ENCODE peak calls at places on chromosome 17, in four cellular contexts. M, O, R and Y are unnamed samples.

GRCh38 chr17:70678889-70679288 is 509.6 kb downstream of the KCNJ2 start:
- DNase-seq in R (no peak), M (no peak), O (no peak), Y (no peak)

GRCh38 chr17:80892900-80893603 is 98.6 kb upstream of the CHMP6 start:
- DNase-seq in R (no peak), O (no peak), M (peak; percentile 87), Y (no peak)

GRCh38 chr17:73802314-73802713 is 158.1 kb upstream of the SDK2 start:
- DNase-seq in R (no peak), O (no peak), M (no peak), Y (no peak)

GRCh38 chr17:68398731-68399637 is 58.3 kb downstream of the WIPI1 start:
- DNase-seq in M (peak; percentile 68), O (peak; percentile 72), R (peak; percentile 92), Y (peak; percentile 84)

GRCh38 chr17:63978266-63979200 is 5.8 kb upstream of the SCN4A start:
- DNase-seq in O (no peak), M (no peak), R (no peak), Y (no peak)

GRCh38 chr17:30947796-30948195 is 23.0 kb upstream of the RNF135 start:
- DNase-seq in M (no peak), R (no peak), O (no peak), Y (peak; percentile 51)

GRCh38 chr17:50693041-50693682 is 14.6 kb downstream of the ANKRD40 start:
- DNase-seq in R (no peak), O (peak; percentile 27), M (no peak), Y (peak; percentile 93)

GRCh38 chr17:15232517-15232915 is 32.6 kb downstream of the PMP22 start:
- DNase-seq in R (no peak), M (no peak), O (no peak), Y (no peak)

GRCh38 chr17:57457188-57457587 is 200.9 kb downstream of the MSI2 start:
- DNase-seq in M (no peak), R (no peak), O (no peak), Y (no peak)

GRCh38 chr17:65183736-65184135 is 46.6 kb downstream of the RGS9 start:
- DNase-seq in M (peak; percentile 60), R (no peak), O (no peak), Y (no peak)

GRCh38 chr17:29706045-29706431 is 83.3 kb upstream of the CORO6 start:
- DNase-seq in O (no peak), R (no peak), M (no peak), Y (no peak)
- H3K4me3 ChIP-seq in O (no peak overlapping the region), R (peak overlapping the region; percentile 44), M (no peak overlapping the region), Y (no peak overlapping the region)

DNA sequence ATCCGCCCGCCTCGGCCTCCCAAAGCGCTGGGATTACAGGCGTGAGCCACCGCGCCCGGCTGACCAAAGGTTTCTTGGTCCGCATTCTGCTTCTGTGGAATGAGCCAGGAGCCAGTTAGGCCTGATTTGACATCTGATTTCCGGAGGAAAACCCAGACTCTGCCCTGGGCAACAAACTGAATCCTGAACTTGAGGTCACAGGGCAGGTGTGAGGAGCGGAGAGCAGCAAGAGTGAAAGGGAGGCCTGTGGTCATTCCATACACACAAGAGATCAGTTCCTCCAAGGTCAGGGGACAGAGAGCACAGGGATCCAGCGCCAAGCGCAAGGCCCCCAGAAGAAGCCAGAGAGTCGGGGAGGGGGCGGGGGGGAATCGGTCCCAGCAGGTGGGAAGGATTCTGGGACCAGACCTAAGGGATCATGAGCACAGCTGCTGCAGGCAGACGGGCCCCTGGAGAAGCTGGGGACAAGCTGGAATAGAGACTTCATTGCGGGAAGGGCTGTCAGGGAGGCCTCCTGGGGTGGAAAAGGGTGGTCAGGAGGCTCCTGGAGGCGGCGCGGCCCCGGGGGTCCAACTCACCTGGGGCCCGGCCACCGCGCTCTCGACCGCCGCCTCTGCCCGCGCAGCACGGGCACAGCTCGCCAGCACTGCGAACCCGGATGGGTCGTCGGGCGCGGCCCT is 436 bp downstream of the SHPK start:
- DNase-seq in M (peak; percentile 64), O (no peak), R (no peak), Y (peak; percentile 56)
- TF ChIP-seq CTCF in M (no peak), O (no peak), R (peak; percentile 17), Y (no peak)

DNA sequence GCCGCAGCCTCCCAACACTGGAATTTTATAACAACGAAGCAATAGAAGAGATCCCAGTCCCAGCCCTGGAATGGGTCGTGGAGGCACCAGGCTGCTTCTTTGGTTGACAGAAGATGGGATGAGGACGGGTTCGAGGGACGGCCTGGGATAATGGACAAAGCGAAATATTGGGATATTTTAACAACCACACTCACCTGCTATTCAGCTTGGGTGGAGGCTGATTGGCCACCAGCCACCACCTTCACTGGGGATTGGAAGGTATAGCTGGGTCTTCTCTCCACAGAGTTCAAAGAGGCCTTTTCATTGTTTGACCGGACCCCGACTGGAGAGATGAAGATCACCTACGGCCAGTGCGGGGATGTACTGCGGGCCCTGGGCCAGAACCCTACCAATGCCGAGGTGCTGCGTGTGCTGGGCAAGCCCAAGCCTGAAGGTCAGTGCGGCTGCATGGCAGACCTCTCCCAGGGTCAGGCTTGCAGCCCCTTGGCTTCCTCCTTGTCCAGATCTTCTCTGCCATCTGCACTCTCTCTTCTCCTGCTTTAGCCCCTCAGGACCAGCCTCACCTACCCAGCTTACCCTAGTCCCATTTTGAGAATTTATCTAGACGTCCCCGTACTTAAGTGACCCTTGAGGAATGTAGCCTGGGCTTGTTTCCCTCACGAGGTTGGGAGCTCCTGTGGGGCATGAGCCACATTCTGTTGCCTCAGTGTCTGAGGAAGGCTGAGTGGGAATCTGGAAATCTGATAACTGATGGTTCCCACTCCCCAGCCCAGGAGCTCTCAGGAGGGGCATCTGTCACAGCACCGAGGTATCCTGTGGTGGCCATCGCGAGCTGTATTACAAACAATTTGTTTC is 10.7 kb downstream of the MYL4 start:
- DNase-seq in M (no peak), O (no peak), R (no peak), Y (no peak)
- H3K4me1 ChIP-seq in M (peaks cover 19% of the 10 kb centered on the region), O (peaks cover 18% of the 10 kb centered on the region), R (peaks cover 26% of the 10 kb centered on the region), Y (peaks cover 15% of the 10 kb centered on the region)

DNA sequence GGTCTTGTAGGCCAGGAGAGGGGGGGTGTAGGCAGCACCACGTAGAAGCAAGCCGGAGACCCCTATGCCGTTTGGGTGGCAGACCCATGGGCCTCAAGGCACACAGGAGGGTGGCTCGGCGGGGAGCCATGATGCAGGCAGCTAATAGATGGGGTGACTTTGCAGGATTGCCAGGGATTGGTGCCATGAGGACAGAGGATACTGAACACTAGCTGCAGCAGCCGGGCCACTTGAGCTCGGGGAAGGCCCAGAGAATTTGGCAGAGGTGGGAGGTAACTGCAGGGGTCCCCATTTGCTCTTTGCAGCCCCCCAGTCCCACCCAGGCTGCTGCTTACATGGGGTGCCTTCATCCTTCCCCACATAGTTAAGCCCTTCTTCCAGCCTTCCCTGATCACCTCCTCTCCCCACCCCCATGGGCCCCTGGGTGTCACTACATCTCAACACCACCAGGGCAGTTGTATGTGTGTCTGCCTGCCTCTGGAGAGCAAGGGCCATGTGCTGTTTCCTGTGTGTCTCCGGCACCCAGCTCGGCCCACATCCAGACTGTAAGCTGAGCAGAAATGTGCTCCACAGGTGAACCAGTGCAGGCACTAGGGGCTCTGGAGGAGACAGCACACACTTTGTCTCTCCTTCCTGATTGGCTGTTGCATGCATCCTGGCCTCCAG is 52.1 kb downstream of the SREBF1 start:
- DNase-seq in O (no peak), R (peak; percentile 82), M (no peak), Y (no peak)
- H3K4me3 ChIP-seq in O (no peak overlapping the region), R (peak overlapping the region; percentile 68), M (no peak overlapping the region), Y (no peak overlapping the region)

GRCh38 chr17:72430611-72431432 is 310.0 kb downstream of the SOX9 start:
- DNase-seq in O (no peak), M (no peak), R (no peak), Y (peak; percentile 47)
- TF ChIP-seq CTCF in O (no peak), M (peak; percentile 46), R (peak; percentile 48), Y (peak; percentile 3)